ENCODE peak calls at places on chromosomes 5 and 9, in five cellular contexts. I is heart right ventricle, Z is right lobe of liver, Y is neural progenitor cell, D is fibroblast of the aortic adventitia. H is an unnamed sample.

GRCh38 chr9:133676450-133676849 is 40.3 kb downstream of the DBH start:
- DNase-seq in Y (no peak), I (no peak), Z (no peak), D (no peak), H (peak)

GRCh38 chr5:113520429-113520828 is 6.9 kb downstream of the YTHDC2 start:
- DNase-seq in Y (no peak), I (no peak), Z (no peak), D (peak), H (no peak)

GRCh38 chr5:138180183-138180782 is 1.4 kb downstream of the KIF20A start:
- DNase-seq in I (no peak), Y (peak), Z (no peak), D (peak), H (peak)

GRCh38 chr5:38267372-38267771 is 9.0 kb downstream of the EGFLAM start:
- DNase-seq in D (no peak), Y (no peak), Z (no peak), I (no peak), H (no peak)

GRCh38 chr9:133526721-133527321 is 2.1 kb upstream of the MYMK start:
- DNase-seq in D (no peak), I (no peak), Z (no peak), Y (no peak), H (no peak)

GRCh38 chr5:126234563-126235195 is 188.5 kb upstream of the GRAMD2B start:
- DNase-seq in Z (no peak), I (no peak), D (peak), Y (peak), H (peak)

GRCh38 chr9:76302947-76303550 is 91.2 kb downstream of the RFK start:
- DNase-seq in I (no peak), D (peak), Y (peak), Z (no peak), H (peak)

GRCh38 chr9:116937361-116937760 is 250.3 kb downstream of the TRIM32 start:
- DNase-seq in D (no peak), I (no peak), Y (no peak), Z (no peak), H (no peak)

GRCh38 chr5:154618696-154619095 is 136.5 kb upstream of the LARP1 start:
- DNase-seq in I (no peak), Y (no peak), Z (no peak), D (no peak), H (no peak)

GRCh38 chr5:173638631-173639030 is 22.2 kb upstream of the BOD1 start:
- DNase-seq in Z (no peak), I (no peak), Y (no peak), D (no peak), H (no peak)

GRCh38 chr5:133741818-133742355 is 129.5 kb upstream of the FSTL4 start:
- DNase-seq in I (no peak), Z (no peak), D (no peak), Y (no peak), H (no peak)
- H3K4me3 ChIP-seq in I (no peak), Z (no peak), D (no peak), Y (no peak), H (no peak)

GRCh38 chr5:117262607-117263131 is 688.0 kb upstream of the SEMA6A start:
- DNase-seq in Z (no peak), D (no peak), I (no peak), Y (peak), H (peak)

GRCh38 chr5:117261948-117262606 is 687.5 kb upstream of the SEMA6A start:
- DNase-seq in I (no peak), Y (no peak), Z (no peak), D (no peak), H (no peak)

GRCh38 chr5:117266237-117266725 is 691.7 kb upstream of the SEMA6A start:
- DNase-seq in I (no peak), D (no peak), Z (no peak), Y (no peak), H (peak)
- TF ChIP-seq CTCF in I (no peak), D (no peak), Z (no peak), Y (no peak), H (no peak)

GRCh38 chr9:130847306-130848217 is 12.5 kb downstream of the ABL1 start:
- DNase-seq in D (peak), Y (peak), I (peak), Z (peak), H (peak)
- H3K4me3 ChIP-seq in D (no peak), Y (no peak), I (peak), Z (no peak), H (no peak)

GRCh38 chr9:36802171-36802920 is 229.7 kb downstream of the MELK start:
- DNase-seq in Z (no peak), D (peak), I (no peak), Y (no peak), H (peak)

GRCh38 chr9:36793277-36793676 is 220.6 kb downstream of the MELK start:
- DNase-seq in I (no peak), Z (no peak), Y (no peak), D (no peak), H (no peak)

GRCh38 chr9:36796671-36797419 is 224.2 kb downstream of the MELK start:
- DNase-seq in Z (no peak), Y (no peak), I (no peak), D (no peak), H (no peak)

GRCh38 chr9:36797471-36798220 is 225.0 kb downstream of the MELK start:
- DNase-seq in I (no peak), D (no peak), Y (no peak), Z (no peak), H (no peak)

DNA sequence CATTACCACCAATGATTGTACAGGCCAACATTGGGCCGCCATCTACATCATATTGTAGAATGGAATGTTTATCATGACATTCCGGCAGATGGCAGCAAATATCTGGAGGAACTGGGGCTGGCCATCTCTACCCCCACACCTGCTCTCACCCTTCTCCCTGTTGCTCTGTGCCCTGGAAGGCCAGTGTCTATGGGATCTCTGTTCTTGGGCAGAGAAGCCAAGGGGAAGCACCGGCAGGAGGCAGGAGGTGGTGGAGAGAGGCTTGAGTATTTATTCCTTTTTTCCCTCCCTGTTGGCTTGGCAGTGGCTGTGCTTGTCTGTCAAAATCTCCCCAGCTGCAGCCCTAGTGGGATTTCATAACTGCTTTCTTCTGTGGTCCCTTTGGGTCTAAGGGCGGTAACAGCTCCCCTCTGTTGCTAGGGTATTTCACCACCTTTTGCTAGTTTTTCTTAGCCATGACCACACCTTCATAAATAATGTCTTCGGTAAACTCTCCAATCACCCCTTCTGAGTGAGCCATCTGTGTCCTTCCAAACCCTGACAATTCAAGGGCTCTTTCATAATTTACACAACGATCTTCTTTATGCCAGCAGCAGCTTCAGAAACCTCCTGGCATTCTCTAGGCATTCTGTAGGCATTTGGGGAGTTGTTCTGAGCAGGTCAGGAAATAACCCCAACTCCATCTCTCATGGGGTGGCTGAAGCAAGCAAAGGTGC is 225.8 kb downstream of the MELK start:
- DNase-seq in Z (no peak), I (no peak), Y (peak), D (no peak), H (no peak)
- TF ChIP-seq CTCF in Z (no peak), I (no peak), Y (peak), D (no peak), H (no peak)

DNA sequence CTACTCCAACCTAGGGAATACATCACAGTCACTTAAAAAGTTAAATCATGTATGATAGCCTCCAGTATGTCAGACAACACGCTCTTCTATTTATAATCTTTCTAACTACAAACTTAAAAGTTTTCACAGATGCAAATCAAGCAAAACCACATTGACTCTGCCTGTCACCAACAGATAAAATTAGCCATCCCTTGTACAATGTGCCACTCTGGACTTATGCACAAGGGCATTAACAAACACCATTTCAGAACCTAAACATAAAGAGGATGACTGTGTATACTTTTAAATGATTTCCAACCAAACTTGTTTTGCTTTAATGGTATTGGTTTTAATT is 14.7 kb downstream of the ERP44 start:
- DNase-seq in D (no peak), I (no peak), Z (no peak), Y (no peak), H (no peak)
- H3K4me3 ChIP-seq in D (no peak), I (no peak), Z (no peak), Y (no peak), H (no peak)

GRCh38 chr9:5869315-5870019 is 21.2 kb upstream of the MLANA start:
- DNase-seq in D (no peak), Y (peak), I (no peak), Z (no peak), H (peak)
- TF ChIP-seq CTCF in D (peak), Y (peak), I (no peak), Z (no peak), H (peak)